ENCODE peak calls at places on chromosome 7, in seven cellular contexts. B is hepatocyte; J is kidney; S is heart right ventricle; I is effector memory CD4-positive, alpha-beta T cell; T is A549; Y is Peyer's patch. X is an unnamed sample. For H3K9me3 and H3K4me1, the result is how much of the 10 kb centered on the place peaks cover.

GRCh38 chr7:18895456-18895855 is 222.0 kb downstream of the TWIST1 start:
- DNase-seq in B (no peak), J (no peak), S (no peak), I (no peak), T (peak), Y (no peak), X (no peak)

GRCh38 chr7:131859162-131859821 is 302.9 kb upstream of the PODXL start:
- DNase-seq in B (peak), J (no peak), S (peak), I (no peak), T (peak), Y (peak), X (peak)

GRCh38 chr7:12423995-12424745 is 20.5 kb upstream of the VWDE start:
- DNase-seq in B (no peak), J (no peak), S (no peak), I (no peak), T (no peak), Y (no peak), X (no peak)

GRCh38 chr7:45596665-45597095 is 22.5 kb downstream of the ADCY1 start:
- DNase-seq in B (no peak), J (no peak), S (no peak), I (no peak), T (no peak), Y (no peak), X (no peak)

GRCh38 chr7:10952588-10952987 is 21.1 kb upstream of the PHF14 start:
- DNase-seq in B (no peak), J (no peak), S (no peak), I (no peak), T (no peak), Y (no peak), X (no peak)

GRCh38 chr7:112414855-112415490 is 35.3 kb upstream of the IFRD1 start:
- DNase-seq in B (peak), J (no peak), S (no peak), I (no peak), T (peak), Y (no peak), X (no peak)

GRCh38 chr7:158732483-158733219 is 28.0 kb upstream of the NCAPG2 start:
- DNase-seq in B (no peak), J (no peak), S (no peak), I (no peak), T (no peak), Y (no peak), X (no peak)

GRCh38 chr7:128356546-128357365 is 4.7 kb downstream of the PRRT4 start:
- DNase-seq in B (no peak), J (no peak), S (no peak), I (no peak), T (no peak), Y (no peak), X (no peak)

GRCh38 chr7:5574770-5575269 is 151.2 kb upstream of the TNRC18 start:
- DNase-seq in B (no peak), J (peak), S (peak), I (no peak), T (no peak), Y (no peak), X (no peak)

DNA sequence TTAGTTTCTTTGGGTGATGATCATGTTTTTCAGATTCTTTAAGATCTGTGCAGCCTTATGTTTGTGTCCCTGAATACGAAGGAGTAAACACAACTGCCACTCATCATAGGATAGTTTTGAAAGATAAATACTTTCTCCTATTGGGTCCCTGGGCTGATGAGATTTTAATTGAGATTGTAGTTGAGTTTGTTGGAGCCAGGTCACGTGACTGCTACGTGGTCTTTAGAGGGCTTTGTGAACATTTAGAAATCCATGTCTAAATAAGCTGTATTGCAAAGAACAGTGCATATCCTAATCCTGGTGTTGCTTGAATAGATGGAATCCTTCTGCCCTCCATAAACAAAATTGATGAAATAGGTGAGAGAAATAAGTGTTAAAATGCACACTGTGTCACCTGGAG is 17.4 kb upstream of the ZNF716 start:
- DNase-seq in B (no peak), J (no peak), S (no peak), I (no peak), T (no peak), Y (no peak), X (no peak)
- H3K9me3 ChIP-seq in B (under half), J (under half), S (half or more), I (under half), T (under half), Y (under half), X (half or more)

DNA sequence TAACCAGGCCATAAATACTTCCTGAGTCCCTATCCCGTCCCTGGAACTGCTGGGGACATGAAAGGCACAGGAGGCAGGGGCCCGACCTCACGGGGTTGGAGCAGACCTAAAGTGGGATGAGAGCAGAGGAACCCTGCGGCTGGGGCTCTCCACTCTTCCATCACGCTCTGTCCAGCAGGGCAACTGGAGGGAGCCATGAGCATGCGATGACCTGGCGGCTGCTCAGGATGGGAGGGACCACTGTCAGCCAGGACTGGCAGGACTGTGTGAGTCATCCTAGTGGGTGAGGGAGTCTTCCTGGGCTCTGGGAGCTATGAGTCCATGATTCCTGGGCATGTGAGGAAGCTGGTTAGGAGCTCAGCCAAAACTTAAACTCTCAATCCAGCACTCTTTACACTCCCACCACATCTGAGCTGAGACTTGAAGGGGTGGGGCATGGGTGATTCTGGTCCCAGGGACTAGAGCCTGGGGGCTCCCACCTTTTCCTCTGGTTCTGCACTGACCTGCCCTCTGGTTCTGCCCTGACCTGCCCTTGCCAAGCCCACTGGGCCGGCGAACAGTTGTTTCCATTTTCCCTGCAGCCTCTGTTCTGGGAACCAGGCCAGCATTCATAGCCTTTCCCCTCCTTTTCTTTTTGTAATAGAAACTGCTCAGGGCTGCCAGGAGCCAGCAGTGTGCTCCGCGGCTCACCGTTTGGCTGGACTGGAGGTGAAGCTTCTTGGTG is 47.1 kb downstream of the SYPL1 start:
- DNase-seq in B (peak), J (peak), S (peak), I (no peak), T (peak), Y (no peak), X (peak)
- H3K4me1 ChIP-seq in B (under half), J (under half), S (half or more), I (under half), T (under half), Y (under half), X (under half)

GRCh38 chr7:63105978-63106377 is 892.7 kb upstream of the ZNF722 start:
- DNase-seq in B (no peak), J (no peak), S (no peak), I (no peak), T (no peak), Y (no peak), X (no peak)

GRCh38 chr7:63106506-63107388 is 891.9 kb upstream of the ZNF722 start:
- DNase-seq in B (no peak), J (no peak), S (no peak), I (no peak), T (no peak), Y (no peak), X (no peak)

DNA sequence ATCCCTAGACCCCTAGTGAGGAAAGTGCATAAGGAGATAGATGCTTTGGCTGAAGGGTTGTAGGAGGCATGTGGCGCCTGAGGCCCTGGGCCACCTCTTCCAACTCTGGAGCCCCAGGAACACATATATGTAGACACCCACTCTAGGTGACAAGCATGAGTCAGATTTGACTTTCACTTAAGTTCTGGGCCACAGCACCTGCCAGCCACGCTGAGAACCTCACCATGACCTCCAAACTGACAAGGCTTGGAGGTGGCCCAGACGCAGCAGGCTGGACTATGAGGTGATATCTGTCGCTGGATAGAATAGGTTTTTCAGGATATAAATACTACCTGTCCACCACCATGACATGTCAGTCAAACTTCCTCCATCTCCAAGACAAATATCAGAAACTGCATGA is 894.0 kb upstream of the ZNF722 start:
- DNase-seq in B (no peak), J (no peak), S (no peak), I (no peak), T (no peak), Y (no peak), X (no peak)
- H3K9me3 ChIP-seq in B (under half), J (under half), S (under half), I (under half), T (under half), Y (under half), X (half or more)

GRCh38 chr7:95436407-95436806 is 1.6 kb upstream of the PON2 start:
- DNase-seq in B (no peak), J (no peak), S (no peak), I (no peak), T (peak), Y (no peak), X (no peak)
- H3K4me1 ChIP-seq in B (under half), J (under half), S (under half), I (under half), T (half or more), Y (under half), X (under half)

DNA sequence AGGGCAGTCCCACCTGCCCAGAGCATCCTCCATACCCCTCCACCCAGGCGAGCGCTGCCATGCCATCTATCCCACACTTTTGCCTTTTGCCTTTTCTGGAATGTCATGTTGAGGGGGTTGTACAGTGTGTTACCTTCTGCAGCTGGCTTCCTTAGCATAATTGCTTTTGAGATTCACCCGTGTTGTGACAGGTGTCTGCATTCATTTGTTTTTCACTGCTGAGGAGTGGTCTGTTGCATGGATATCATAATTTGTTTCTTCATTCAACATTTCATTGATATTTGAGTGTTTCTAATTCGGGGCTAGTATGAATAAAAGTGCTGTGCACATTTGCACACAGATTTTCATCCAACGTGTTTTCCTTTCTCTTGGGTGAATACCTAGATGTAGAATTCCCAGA is 353.9 kb downstream of the PAXIP1 start:
- DNase-seq in B (no peak), J (no peak), S (no peak), I (no peak), T (no peak), Y (no peak), X (no peak)
- H3K9me3 ChIP-seq in B (under half), J (under half), S (under half), I (under half), T (under half), Y (under half), X (under half)

DNA sequence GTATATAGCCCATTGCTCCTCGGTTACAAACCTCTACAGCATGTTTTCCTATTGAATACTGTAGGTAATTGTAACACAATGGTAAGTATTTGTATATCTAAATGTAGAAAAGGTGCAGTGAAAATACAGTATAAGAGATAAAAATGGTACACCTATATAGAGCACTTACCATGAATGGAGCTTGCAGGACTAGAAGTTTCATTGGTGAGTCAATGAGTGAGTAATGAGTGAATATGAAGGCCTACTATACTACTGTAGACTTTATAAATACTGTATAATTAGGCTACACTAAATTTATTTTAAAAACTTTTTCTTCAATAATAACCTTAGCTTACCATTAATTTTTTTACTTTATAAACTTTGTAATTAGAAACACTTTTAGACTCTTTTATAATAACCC is 239.7 kb downstream of the CDK14 start:
- DNase-seq in B (no peak), J (no peak), S (no peak), I (no peak), T (no peak), Y (no peak), X (no peak)
- H3K4me1 ChIP-seq in B (under half), J (under half), S (under half), I (under half), T (under half), Y (under half), X (under half)

DNA sequence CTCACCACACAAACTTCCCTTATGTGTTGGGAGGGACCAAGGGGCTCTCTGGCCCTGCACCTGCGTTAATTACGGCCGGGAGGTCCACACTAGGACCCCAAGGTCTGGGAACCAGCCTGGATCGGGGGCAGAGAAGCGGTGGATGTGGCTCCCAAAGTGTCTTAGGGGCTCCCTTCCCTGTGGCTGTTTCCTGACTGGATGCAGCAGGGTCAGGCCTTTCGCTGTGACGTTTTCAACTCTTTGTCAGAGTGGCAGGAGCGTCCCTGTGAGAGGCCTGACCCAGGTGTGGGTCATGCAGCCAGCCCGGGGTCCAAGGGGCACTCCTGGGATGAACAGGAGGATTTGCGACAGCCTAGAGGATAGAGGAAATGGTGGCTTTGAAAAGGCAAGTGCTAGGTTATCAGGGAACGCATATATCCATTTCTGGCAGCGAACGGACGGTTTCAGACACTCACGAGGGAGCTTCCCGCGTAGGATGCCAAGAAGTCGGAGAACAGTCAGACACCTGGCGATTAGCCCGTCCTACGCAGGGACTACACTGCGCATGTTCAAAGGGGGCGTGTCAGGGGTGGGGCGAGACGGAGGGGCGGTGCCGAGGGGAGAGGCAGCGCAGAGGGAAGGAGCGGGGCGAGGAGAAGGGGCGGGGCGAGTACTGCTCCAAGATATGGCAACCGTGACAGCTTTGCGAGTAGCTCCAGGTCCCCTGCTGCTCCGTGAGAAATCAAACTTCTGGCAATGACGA is 46.2 kb upstream of the ZNF716 start:
- DNase-seq in B (no peak), J (peak), S (peak), I (no peak), T (no peak), Y (no peak), X (no peak)
- H3K9me3 ChIP-seq in B (under half), J (under half), S (half or more), I (under half), T (under half), Y (under half), X (half or more)

GRCh38 chr7:142612264-142612881 is 136.9 kb upstream of the PRSS1 start:
- DNase-seq in B (no peak), J (no peak), S (no peak), I (no peak), T (no peak), Y (no peak), X (no peak)
- H3K4me1 ChIP-seq in B (under half), J (under half), S (under half), I (under half), T (under half), Y (under half), X (under half)